ENCODE peak calls at places on chromosomes 16 and 17, in ten cellular contexts. P is AG04450; V is body of pancreas; G is stimulated activated CD4-positive, alpha-beta T cell treated with anti-CD3 and anti-CD28 coated beads, Interleukin-4, amount 100 ng/mL, for 1 hour; F is NCI-H2029; N is NCI-H460; U is HTR-8/SVneo; K is dermis blood vessel endothelial cell; Q is RWPE1; Y is NCI-H2081. B is an unnamed sample.

GRCh38 chr17:62653831-62654829 is 26.7 kb downstream of the MRC2 start:
- DNase-seq in P (no peak), V (peak; percentile 44), G (no peak), F (no peak), N (no peak), U (no peak), K (no peak), Q (no peak), Y (no peak), B (peak; percentile 48)

GRCh38 chr17:81717049-81717765 is 5.1 kb downstream of the SLC25A10 start:
- DNase-seq in P (no peak), V (no peak), G (no peak), F (no peak), N (no peak), U (no peak), K (no peak), Q (no peak), Y (no peak), B (no peak)

GRCh38 chr16:79839851-79840321 is 239.3 kb upstream of the MAF start:
- DNase-seq in P (no peak), V (peak; percentile 13), G (no peak), F (no peak), N (no peak), U (no peak), K (no peak), Q (no peak), Y (no peak), B (no peak)

GRCh38 chr16:30992381-30992780 is 7.4 kb downstream of the HSD3B7 start:
- DNase-seq in P (no peak), V (no peak), G (no peak), F (no peak), N (no peak), U (no peak), K (no peak), Q (no peak), Y (no peak), B (no peak)

GRCh38 chr17:40901981-40902862 is 17.2 kb upstream of the KRT20 start:
- DNase-seq in P (no peak), V (no peak), G (no peak), F (peak; percentile 85), N (no peak), U (no peak), K (no peak), Q (peak; percentile 84), Y (peak; percentile 57), B (no peak)

GRCh38 chr17:76707985-76708807 is 2.6 kb downstream of the MXRA7 start:
- DNase-seq in P (no peak), V (peak; percentile 35), G (no peak), F (no peak), N (no peak), U (no peak), K (peak; percentile 41), Q (no peak), Y (no peak), B (no peak)

GRCh38 chr17:11412653-11413052 is 171.6 kb downstream of the SHISA6 start:
- DNase-seq in P (no peak), V (no peak), G (no peak), F (no peak), N (no peak), U (no peak), K (no peak), Q (no peak), Y (no peak), B (no peak)

GRCh38 chr17:27751166-27751565 is 49.2 kb downstream of the NOS2 start:
- DNase-seq in P (no peak), V (no peak), G (no peak), F (no peak), N (no peak), U (no peak), K (no peak), Q (no peak), Y (no peak), B (no peak)

B was measured in skeletal muscle cell.